ENCODE peak calls at places on chromosome 9, in five cellular contexts. B is amniotic stem cell, G is lower lobe of right lung, P is AG10803, O is hippocampal formation. F is an unnamed sample.
A peak's percentile ranks its signal among the peaks of the same experiment; 100 is the strongest.

GRCh38 chr9:124371183-124371582 is 44.1 kb downstream of the PSMB7 start:
- DNase-seq in B (no peak), O (no peak), P (peak; percentile 60), G (no peak), F (no peak)

GRCh38 chr9:78273761-78274160 is 23.2 kb upstream of the PSAT1 start:
- DNase-seq in G (no peak), P (peak; percentile 21), O (no peak), B (peak; percentile 20), F (no peak)

GRCh38 chr9:99465231-99465891 is 243.3 kb downstream of the SEC61B start:
- DNase-seq in O (peak; percentile 52), B (no peak), P (peak; percentile 86), G (no peak), F (no peak)

GRCh38 chr9:86856259-86856658 is 91.0 kb downstream of the GAS1 start:
- DNase-seq in B (no peak), P (no peak), G (no peak), O (no peak), F (no peak)

GRCh38 chr9:10252174-10252573 is 360.6 kb downstream of the PTPRD start:
- DNase-seq in G (no peak), B (no peak), O (no peak), P (no peak), F (no peak)

GRCh38 chr9:93301911-93302525 is 118.1 kb downstream of the WNK2 start:
- DNase-seq in P (no peak), O (no peak), B (no peak), G (peak; percentile 37), F (peak; percentile 37)

GRCh38 chr9:70475211-70475610 is 60.8 kb upstream of the KLF9 start:
- DNase-seq in G (no peak), O (no peak), B (no peak), P (peak; percentile 50), F (no peak)

GRCh38 chr9:5449521-5450359 is 602 bp upstream of the CD274 start:
- DNase-seq in P (no peak), G (no peak), B (no peak), O (no peak), F (no peak)

GRCh38 chr9:79193001-79193400 is 378.8 kb upstream of the TLE4 start:
- DNase-seq in O (no peak), B (no peak), P (peak; percentile 82), G (no peak), F (no peak)

GRCh38 chr9:16870606-16871357 is at the start of gene BNC2:
- DNase-seq in B (peak; percentile 37), G (peak; percentile 62), P (peak; percentile 51), O (peak; percentile 14), F (no peak)

GRCh38 chr9:112571624-112572341 is 85.2 kb downstream of the KIAA1958 start:
- DNase-seq in P (no peak), B (no peak), G (no peak), O (no peak), F (no peak)

GRCh38 chr9:75071530-75072122 is 16.3 kb downstream of the NMRK1 start:
- DNase-seq in P (no peak), O (no peak), G (peak; percentile 81), B (no peak), F (peak; percentile 66)

GRCh38 chr9:15295761-15296405 is 11.1 kb downstream of the TTC39B start:
- DNase-seq in P (peak; percentile 63), B (peak; percentile 23), O (no peak), G (no peak), F (peak; percentile 55)

GRCh38 chr9:121253821-121254471 is 14.0 kb upstream of the GSN start:
- DNase-seq in G (no peak), O (no peak), P (no peak), B (no peak), F (no peak)

GRCh38 chr9:32524558-32525461 is 1.2 kb downstream of the RIGI start:
- DNase-seq in B (no peak), P (peak; percentile 5), G (no peak), O (no peak), F (peak; percentile 60)

GRCh38 chr9:27880640-27881039 is 307.4 kb upstream of the C9orf72 start:
- DNase-seq in G (no peak), B (no peak), O (no peak), P (no peak), F (no peak)